ENCODE peak calls at places on chromosomes 16 and 17, in five cellular contexts. Y is suprapubic skin, M is body of pancreas, Z is cardiac fibroblast, I is dorsolateral prefrontal cortex. V is an unnamed sample.

GRCh38 chr16:66790130-66790733 is 11.2 kb downstream of the TERB1 start:
- DNase-seq in Y (no peak), I (no peak), M (no peak), Z (no peak), V (no peak)

GRCh38 chr16:53147500-53148065 is 92.8 kb downstream of the CHD9 start:
- DNase-seq in M (no peak), I (no peak), Z (no peak), Y (no peak), V (no peak)

GRCh38 chr16:50901062-50901461 is 159.2 kb downstream of the CYLD start:
- DNase-seq in Y (no peak), I (no peak), Z (no peak), M (no peak), V (no peak)

GRCh38 chr16:27382187-27382855 is 19.7 kb upstream of the IL21R start:
- DNase-seq in M (no peak), I (no peak), Z (no peak), Y (no peak), V (no peak)

GRCh38 chr17:4229627-4230026 is 34.2 kb downstream of the ANKFY1 start:
- DNase-seq in I (peak; percentile 36), Z (peak; percentile 93), Y (peak; percentile 76), M (no peak), V (peak; percentile 76)

GRCh38 chr16:28317040-28317880 is 24.9 kb downstream of the SBK1 start:
- DNase-seq in I (no peak), M (peak; percentile 70), Y (no peak), Z (peak; percentile 45), V (peak; percentile 44)

GRCh38 chr16:85554791-85555548 is 58.2 kb upstream of the GSE1 start:
- DNase-seq in Y (no peak), M (peak; percentile 71), Z (peak; percentile 67), I (no peak), V (peak; percentile 70)

GRCh38 chr17:28812980-28813377 is 29.6 kb downstream of the FAM222B start:
- DNase-seq in I (no peak), Z (peak; percentile 66), M (no peak), Y (no peak), V (peak; percentile 82)

GRCh38 chr17:40097931-40098845 is 2.2 kb downstream of the NR1D1 start:
- DNase-seq in M (peak; percentile 89), Y (peak; percentile 90), I (no peak), Z (peak; percentile 69), V (peak; percentile 40)

GRCh38 chr16:10040136-10041080 is 141.8 kb downstream of the GRIN2A start:
- DNase-seq in Y (no peak), Z (no peak), M (no peak), I (peak; percentile 67), V (no peak)

GRCh38 chr17:1197379-1197778 is 17.6 kb upstream of the ABR start:
- DNase-seq in Z (peak; percentile 34), I (no peak), M (no peak), Y (peak; percentile 86), V (peak; percentile 68)

GRCh38 chr16:22225060-22225459 is 19.0 kb downstream of the EEF2K start:
- DNase-seq in Z (no peak), M (no peak), I (peak; percentile 85), Y (no peak), V (no peak)

GRCh38 chr16:80525420-80525819 is 15.4 kb upstream of the DYNLRB2 start:
- DNase-seq in Z (no peak), M (peak; percentile 6), I (no peak), Y (no peak), V (no peak)

DNA sequence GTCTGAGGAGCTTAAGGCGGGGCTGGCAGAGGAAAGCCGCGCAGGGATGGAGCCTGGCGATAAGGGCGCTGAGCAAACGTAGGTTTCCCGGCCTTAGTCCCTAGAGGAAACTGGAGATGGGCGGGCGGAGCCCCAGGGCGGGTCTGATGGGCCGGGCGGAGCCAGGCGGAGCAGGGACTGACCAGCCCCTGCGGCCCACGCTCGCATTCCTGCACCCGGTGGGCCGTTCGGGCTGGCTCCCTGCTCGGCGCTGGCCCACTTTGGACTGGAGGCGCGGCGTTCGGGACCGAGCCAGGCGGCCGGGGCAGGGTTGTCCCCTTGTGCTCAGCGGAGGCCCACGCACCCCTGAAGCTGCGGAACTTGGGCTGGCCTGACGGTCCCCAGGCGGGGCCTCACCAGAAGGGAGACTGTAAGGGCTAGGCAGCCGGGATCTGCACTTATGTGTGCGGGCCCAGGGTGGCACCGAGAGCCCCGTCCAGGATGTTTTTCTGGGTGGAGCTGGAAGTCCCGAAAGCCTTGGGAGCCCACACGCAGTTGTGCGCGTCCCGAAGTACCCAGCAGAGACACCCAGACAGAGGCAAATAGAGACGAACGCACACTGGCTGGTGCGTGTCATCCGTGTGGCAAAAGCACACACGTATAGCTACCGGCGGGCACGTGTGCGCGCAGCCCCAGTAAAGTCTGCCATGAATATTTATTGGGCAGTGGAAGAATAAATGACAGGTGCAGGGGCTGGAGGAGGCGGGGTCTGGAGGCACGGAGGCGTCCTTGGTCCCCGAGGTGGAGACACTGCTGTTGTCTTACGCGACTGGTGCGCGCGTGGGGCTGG is 1.4 kb downstream of the PYDC1 start:
- DNase-seq in Z (peak; percentile 51), Y (no peak), I (peak; percentile 25), M (peak; percentile 74), V (peak; percentile 56)
- TF ChIP-seq CTCF in Z (no peak), Y (no peak), I (no peak), M (no peak), V (no peak)

DNA sequence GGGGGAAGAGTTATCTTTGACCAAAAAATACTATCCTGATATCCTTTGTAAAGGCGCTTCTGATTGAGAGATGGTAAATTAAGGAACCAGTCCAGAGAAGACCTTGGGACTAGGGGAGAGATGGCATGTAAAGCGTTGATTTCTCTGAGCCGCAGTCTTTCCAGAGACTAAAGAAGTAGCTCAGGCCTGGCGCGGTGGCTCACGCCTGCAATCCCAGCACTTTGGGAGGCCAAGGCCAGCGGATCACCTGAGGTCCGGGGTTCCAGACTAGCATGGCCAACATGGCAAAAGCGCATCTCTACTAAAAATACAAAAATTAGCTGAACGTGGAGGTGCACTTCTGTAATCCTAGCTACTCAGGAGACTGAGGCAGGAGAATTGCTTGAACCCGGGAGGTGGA is 625 bp upstream of the CENPT start:
- DNase-seq in Y (no peak), I (no peak), M (no peak), Z (no peak), V (no peak)
- H3K4me3 ChIP-seq in Y (peak overlapping the region; percentile 83), I (peak overlapping the region; percentile 98), M (no peak overlapping the region), Z (peak overlapping the region; percentile 92), V (peak overlapping the region; percentile 92)

DNA sequence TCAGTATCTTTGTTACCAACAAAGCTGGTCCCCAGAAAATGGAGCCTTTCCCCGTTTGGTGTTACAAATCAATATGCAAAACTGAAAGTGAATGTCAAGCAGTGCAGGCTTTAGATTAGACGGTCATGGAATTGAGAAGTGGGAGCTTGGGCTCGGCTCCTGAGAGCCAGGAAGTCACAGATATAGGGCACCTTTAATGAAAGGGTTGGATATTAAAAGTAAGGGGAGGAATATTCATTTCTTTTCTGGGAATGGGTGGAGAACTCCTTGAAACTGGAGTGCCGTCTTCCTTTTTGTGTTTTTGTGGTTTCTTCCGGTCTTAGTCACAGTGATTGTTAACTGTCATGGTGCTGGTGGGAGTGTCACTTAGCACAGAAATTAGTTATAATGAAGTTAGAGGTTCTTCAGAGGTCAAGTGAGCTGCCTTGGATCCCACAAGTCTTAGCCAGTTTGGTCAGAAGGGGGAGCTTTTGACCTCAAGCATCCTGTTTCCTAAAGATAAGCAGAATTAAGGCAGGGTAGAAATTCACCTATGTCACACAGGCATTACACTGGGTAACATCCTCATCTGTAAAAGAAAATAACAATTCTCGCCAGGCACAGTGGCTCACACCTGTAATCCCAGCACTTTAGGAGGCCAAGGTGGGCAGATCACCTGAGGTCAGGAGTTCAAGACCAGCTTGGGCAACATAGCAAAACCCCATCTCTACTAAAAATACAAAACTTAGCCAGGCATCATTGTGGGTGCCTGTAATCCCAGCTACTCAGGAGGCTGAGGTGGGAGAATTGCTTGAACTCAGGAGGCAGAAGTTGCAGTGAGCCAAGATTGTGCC is 9.6 kb upstream of the EIF1 start:
- DNase-seq in M (no peak), Y (no peak), Z (peak; percentile 55), I (no peak), V (peak; percentile 60)
- TF ChIP-seq CTCF in M (no peak), Y (no peak), Z (no peak), I (peak; percentile 9), V (peak; percentile 7)

GRCh38 chr17:7179317-7180254 is at the start of gene ASGR1:
- DNase-seq in M (no peak), Y (no peak), Z (no peak), I (no peak), V (no peak)
- H3K4me3 ChIP-seq in M (no peak within 1 kb of the TSS), Y (no peak within 1 kb of the TSS), Z (no peak within 1 kb of the TSS), I (peak within 1 kb of the TSS; percentile 56), V (peak within 1 kb of the TSS; percentile 58)

GRCh38 chr17:80201446-80201845 is 18.7 kb downstream of the SGSH start:
- DNase-seq in Y (no peak), M (no peak), Z (no peak), I (no peak), V (no peak)

GRCh38 chr17:80208050-80208449 is 12.1 kb downstream of the SGSH start:
- DNase-seq in Y (no peak), I (no peak), Z (no peak), M (no peak), V (no peak)

GRCh38 chr17:80204626-80205468 is 15.3 kb downstream of the SGSH start:
- DNase-seq in I (no peak), Y (no peak), Z (no peak), M (no peak), V (no peak)

GRCh38 chr17:80202197-80202596 is 17.9 kb downstream of the SGSH start:
- DNase-seq in Y (no peak), M (no peak), Z (no peak), I (no peak), V (no peak)

GRCh38 chr17:80203448-80204092 is 16.6 kb downstream of the SGSH start:
- DNase-seq in M (no peak), Z (no peak), I (no peak), Y (no peak), V (no peak)
- TF ChIP-seq CTCF in M (no peak), Z (no peak), I (no peak), Y (no peak), V (no peak)

V was measured in fibroblast of pulmonary artery.